ENCODE peak calls at places on chromosomes 4 and X, in five cellular contexts. P, S, C, J and N are unnamed samples.

GRCh38 chrX:9746148-9746880 is 19.3 kb downstream of the GPR143 start:
- DNase-seq in C (no peak), S (peak), J (no peak), P (peak), N (no peak)

GRCh38 chrX:1002611-1003010 is 209.8 kb downstream of the CRLF2 start:
- DNase-seq in S (no peak), P (no peak), C (no peak), J (no peak), N (no peak)

GRCh38 chr4:158649111-158649680 is 22.5 kb downstream of the C4orf46 start:
- DNase-seq in J (no peak), C (no peak), S (no peak), P (peak), N (no peak)

GRCh38 chr4:5470318-5470889 is 238.0 kb downstream of the EVC2 start:
- DNase-seq in S (no peak), C (no peak), P (no peak), J (no peak), N (no peak)

GRCh38 chr4:77699731-77700210 is 94.2 kb downstream of the CXCL13 start:
- DNase-seq in J (no peak), S (peak), C (peak), P (peak), N (peak)

GRCh38 chr4:25861951-25862410 is 807 bp downstream of the SEL1L3 start:
- DNase-seq in C (peak), P (peak), J (no peak), S (peak), N (no peak)

GRCh38 chr4:182207806-182208483 is 35.3 kb upstream of the TENM3 start:
- DNase-seq in C (no peak), J (no peak), S (peak), P (peak), N (peak)

GRCh38 chr4:185933078-185933581 is 121.1 kb upstream of the SORBS2 start:
- DNase-seq in C (no peak), P (peak), J (no peak), S (peak), N (peak)

GRCh38 chrX:115713465-115713864 is 152.5 kb downstream of the PLS3 start:
- DNase-seq in P (no peak), J (no peak), S (no peak), C (no peak), N (no peak)

GRCh38 chr4:41363384-41363981 is 106.8 kb downstream of the UCHL1 start:
- DNase-seq in J (peak), S (peak), C (no peak), P (peak), N (peak)

GRCh38 chr4:145528601-145529000 is 46.9 kb downstream of the SMAD1 start:
- DNase-seq in C (no peak), J (no peak), P (no peak), S (no peak), N (no peak)

DNA sequence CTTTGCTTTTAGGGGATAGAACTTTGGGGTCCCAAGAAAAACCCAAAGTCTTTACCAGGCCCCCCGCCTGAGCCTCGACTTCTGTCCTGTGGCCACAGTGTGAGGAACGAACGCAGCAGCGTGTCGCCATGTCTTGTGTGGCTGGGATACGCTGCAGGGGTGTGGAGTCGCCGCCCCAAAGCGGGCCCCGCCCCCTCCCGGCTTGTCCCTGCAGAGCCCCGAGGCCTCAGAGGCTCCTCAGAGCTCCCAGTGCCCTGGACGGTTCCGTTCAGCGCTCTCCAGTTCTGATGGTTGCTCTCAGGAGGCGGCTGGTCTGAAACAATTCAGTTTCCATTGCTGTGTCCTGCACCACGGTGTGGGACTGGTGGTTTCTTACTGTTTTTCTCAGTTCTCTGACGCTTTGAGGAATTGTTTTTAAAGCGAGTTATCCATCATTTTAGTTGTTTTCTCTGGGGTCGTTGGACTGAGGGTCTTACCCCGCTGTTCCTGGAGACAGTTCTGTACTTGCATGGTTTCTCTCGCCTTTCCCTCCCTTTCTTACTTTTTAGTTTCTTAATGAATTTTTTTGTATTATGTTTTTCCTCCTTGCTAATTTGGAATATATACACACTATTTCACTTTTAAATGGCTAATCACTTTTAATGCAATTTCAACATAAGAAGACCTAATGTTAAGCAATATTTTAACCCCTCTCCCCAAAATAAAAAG is 1.6 kb upstream of the IDUA start:
- DNase-seq in J (no peak), P (peak), C (peak), S (no peak), N (no peak)
- H3K4me3 ChIP-seq in J (peak), P (peak), C (no peak), S (peak), N (peak)

GRCh38 chr4:47122592-47123291 is 91.4 kb downstream of the GABRB1 start:
- DNase-seq in P (peak), S (peak), J (peak), C (peak), N (peak)

GRCh38 chr4:47120783-47121182 is 89.4 kb downstream of the GABRB1 start:
- DNase-seq in J (no peak), S (no peak), C (no peak), P (no peak), N (no peak)

GRCh38 chr4:47118192-47118879 is 87.0 kb downstream of the GABRB1 start:
- DNase-seq in P (no peak), S (no peak), C (no peak), J (no peak), N (no peak)
- H3K4me3 ChIP-seq in P (no peak), S (no peak), C (no peak), J (no peak), N (no peak)

GRCh38 chr4:3137908-3138307 is 63.4 kb downstream of the HTT start:
- DNase-seq in J (no peak), S (no peak), P (no peak), C (no peak), N (no peak)
- H3K4me3 ChIP-seq in J (no peak), S (no peak), P (no peak), C (no peak), N (no peak)

GRCh38 chrX:72238183-72238582 is 644 bp downstream of the ERCC6L start:
- DNase-seq in P (no peak), J (no peak), C (no peak), S (no peak), N (no peak)
- H3K4me3 ChIP-seq in P (peak), J (no peak), C (peak), S (peak), N (peak)

GRCh38 chr4:94208918-94209317 is 1.3 kb downstream of the SMARCAD1 start:
- DNase-seq in P (no peak), C (no peak), S (no peak), J (no peak), N (no peak)
- H3K4me3 ChIP-seq in P (peak), C (peak), S (peak), J (peak), N (peak)

GRCh38 chrX:53281321-53281822 is at the start of gene IQSEC2:
- DNase-seq in P (peak), C (peak), S (peak), J (peak), N (no peak)
- H3K4me3 ChIP-seq in P (peak), C (peak), S (peak), J (peak), N (peak)

DNA sequence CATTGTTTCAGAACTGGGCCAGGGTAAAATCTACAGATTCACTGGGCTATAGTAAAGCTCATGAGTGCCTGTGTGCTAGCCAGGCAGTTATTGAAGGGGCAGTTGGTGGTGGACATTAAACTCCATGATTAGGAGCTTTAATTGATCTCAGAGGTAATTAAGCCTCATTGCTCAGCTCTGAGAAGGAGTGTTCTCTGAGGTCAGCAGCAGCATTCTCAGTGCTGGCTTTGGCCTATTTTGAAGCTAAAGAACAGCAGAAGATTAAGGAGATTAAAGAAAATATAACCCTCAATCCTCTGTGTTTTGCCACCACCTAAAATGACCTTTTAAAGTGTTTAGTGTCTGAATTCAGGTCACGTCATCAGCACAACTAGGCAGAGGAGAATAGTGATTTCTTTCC is 42.5 kb downstream of the EGF start:
- DNase-seq in S (no peak), J (no peak), P (no peak), C (no peak), N (peak)
- H3K4me3 ChIP-seq in S (no peak), J (no peak), P (no peak), C (no peak), N (no peak)

DNA sequence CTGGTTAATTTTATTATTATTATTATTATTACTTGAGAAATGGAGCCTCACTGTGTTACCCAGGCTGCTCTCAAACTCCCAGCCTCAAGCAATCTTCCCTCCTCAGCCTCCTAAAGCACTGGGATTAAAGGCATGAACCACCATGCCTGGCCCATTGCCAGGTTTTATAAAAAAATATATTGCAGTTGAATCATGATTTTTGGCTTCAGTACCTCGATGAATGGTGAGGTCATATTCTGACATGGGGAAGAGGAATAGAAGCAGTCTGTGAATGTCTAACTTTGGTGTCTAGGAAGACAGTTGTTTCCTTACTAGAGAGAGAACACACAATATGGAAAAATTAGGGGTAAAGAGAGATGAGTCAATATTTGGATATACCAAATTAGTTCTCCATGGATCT is 32.0 kb downstream of the CCSER1 start:
- DNase-seq in C (no peak), J (no peak), P (no peak), S (peak), N (no peak)
- H3K4me3 ChIP-seq in C (no peak), J (no peak), P (no peak), S (no peak), N (no peak)

DNA sequence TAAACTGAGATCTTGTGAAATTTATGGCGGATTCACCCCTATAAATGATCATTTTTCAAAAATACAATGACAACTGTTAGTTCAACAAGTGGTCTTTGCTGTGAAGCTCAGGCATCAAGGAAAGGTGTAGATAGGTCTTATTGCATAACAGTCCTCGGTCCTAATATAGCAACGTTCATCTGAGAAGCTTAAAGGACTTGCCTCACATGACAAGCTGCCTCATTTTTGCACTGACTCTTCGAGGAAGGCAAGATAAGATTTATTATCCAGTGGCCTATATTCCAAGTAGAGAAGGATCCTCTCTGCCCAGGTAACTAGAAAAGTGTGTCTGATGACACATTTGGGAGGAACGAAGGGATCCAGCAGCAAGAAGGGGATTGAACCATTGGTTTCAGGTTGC is 13.6 kb upstream of the DDX3X start:
- DNase-seq in J (no peak), C (no peak), S (no peak), P (no peak), N (no peak)
- H3K4me3 ChIP-seq in J (no peak), C (no peak), S (no peak), P (no peak), N (no peak)

DNA sequence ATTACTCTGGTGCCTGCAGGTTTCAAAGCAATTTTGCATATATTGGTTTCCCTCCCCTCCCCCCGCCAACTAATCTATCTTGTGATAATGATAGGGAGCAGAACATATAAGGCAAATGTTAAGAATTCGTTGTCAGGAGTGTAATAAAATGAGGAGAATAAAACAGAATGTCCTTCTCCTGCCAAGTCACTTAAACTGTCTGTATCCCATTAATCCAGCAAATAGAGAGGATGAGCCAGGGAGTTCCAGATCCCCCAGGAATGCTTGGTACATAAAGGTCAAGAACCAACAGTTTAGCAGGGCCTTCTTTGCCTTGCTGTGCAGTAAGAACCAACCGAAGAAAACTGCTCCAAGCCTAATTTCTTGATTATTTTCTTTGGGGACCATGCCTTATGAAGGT is 141.4 kb downstream of the AMELX start:
- DNase-seq in J (no peak), S (no peak), P (peak), C (no peak), N (no peak)
- H3K4me3 ChIP-seq in J (no peak), S (no peak), P (no peak), C (no peak), N (no peak)